ENCODE peak calls at places on chromosomes 16 and 17, in eight cellular contexts. S is endothelial cell of umbilical vein, V is AG04450, N is coronary artery, O is B cell, R is cardiac fibroblast, P is thoracic aorta, U is mesothelial cell of epicardium. X is an unnamed sample.

GRCh38 chr17:752620-753219 is 656 bp upstream of the GEMIN4 start:
- DNase-seq in S (peak; percentile 77), V (peak; percentile 20), N (no peak), O (no peak), R (peak; percentile 87), P (peak; percentile 46), U (no peak), X (no peak)

GRCh38 chr17:33106525-33107162 is 115.0 kb downstream of the SPACA3 start:
- DNase-seq in S (no peak), V (no peak), N (no peak), O (no peak), R (no peak), P (no peak), U (no peak), X (no peak)

GRCh38 chr17:20120835-20121234 is 111.7 kb downstream of the SPECC1 start:
- DNase-seq in S (no peak), V (no peak), N (no peak), O (no peak), R (no peak), P (no peak), U (no peak), X (no peak)

GRCh38 chr16:10647721-10648296 is 46.9 kb downstream of the TEKT5 start:
- DNase-seq in S (no peak), V (no peak), N (no peak), O (no peak), R (no peak), P (no peak), U (no peak), X (no peak)

GRCh38 chr17:81249233-81250040 is 10.3 kb downstream of the NDUFAF8 start:
- DNase-seq in S (no peak), V (no peak), N (no peak), O (no peak), R (peak; percentile 19), P (no peak), U (no peak), X (no peak)

GRCh38 chr17:80414508-80414802 is 512 bp upstream of the ENDOV start:
- DNase-seq in S (peak; percentile 45), V (no peak), N (no peak), O (no peak), R (no peak), P (no peak), U (no peak), X (no peak)

GRCh38 chr17:633641-634091 is 81.0 kb downstream of the VPS53 start:
- DNase-seq in S (peak; percentile 78), V (no peak), N (peak; percentile 70), O (no peak), R (peak; percentile 78), P (no peak), U (no peak), X (no peak)

GRCh38 chr17:78164748-78165607 is 3.4 kb upstream of the SYNGR2 start:
- DNase-seq in S (no peak), V (no peak), N (no peak), O (no peak), R (no peak), P (no peak), U (no peak), X (no peak)

GRCh38 chr17:39671651-39672521 is 3.6 kb downstream of the PNMT start:
- DNase-seq in S (peak; percentile 40), V (no peak), N (no peak), O (no peak), R (peak; percentile 50), P (no peak), U (no peak), X (no peak)

GRCh38 chr16:12239226-12239625 is 262.7 kb downstream of the SNX29 start:
- DNase-seq in S (no peak), V (no peak), N (no peak), O (no peak), R (no peak), P (no peak), U (no peak), X (no peak)

GRCh38 chr16:21226749-21227148 is 6.8 kb upstream of the ANKS4B start:
- DNase-seq in S (no peak), V (no peak), N (no peak), O (no peak), R (no peak), P (no peak), U (no peak), X (no peak)

GRCh38 chr16:11105038-11105903 is 150.7 kb downstream of the SOCS1 start:
- DNase-seq in S (peak; percentile 56), V (peak; percentile 87), N (no peak), O (peak; percentile 65), R (peak; percentile 96), P (no peak), U (no peak), X (peak; percentile 72)

GRCh38 chr17:77508047-77508715 is 367.4 kb downstream of the SEC14L1 start:
- DNase-seq in S (no peak), V (no peak), N (peak; percentile 33), O (no peak), R (no peak), P (no peak), U (no peak), X (no peak)

GRCh38 chr17:77286641-77287431 is 146.1 kb downstream of the SEC14L1 start:
- DNase-seq in S (no peak), V (no peak), N (no peak), O (no peak), R (peak; percentile 97), P (no peak), U (no peak), X (no peak)

GRCh38 chr17:50675190-50675589 is 32.5 kb downstream of the ANKRD40 start:
- DNase-seq in S (no peak), V (no peak), N (no peak), O (no peak), R (no peak), P (no peak), U (no peak), X (no peak)

GRCh38 chr16:23510154-23510914 is at the start of gene GGA2:
- DNase-seq in S (peak; percentile 91), V (no peak), N (peak; percentile 93), O (peak; percentile 91), R (peak; percentile 87), P (peak; percentile 35), U (peak; percentile 73), X (no peak)

DNA sequence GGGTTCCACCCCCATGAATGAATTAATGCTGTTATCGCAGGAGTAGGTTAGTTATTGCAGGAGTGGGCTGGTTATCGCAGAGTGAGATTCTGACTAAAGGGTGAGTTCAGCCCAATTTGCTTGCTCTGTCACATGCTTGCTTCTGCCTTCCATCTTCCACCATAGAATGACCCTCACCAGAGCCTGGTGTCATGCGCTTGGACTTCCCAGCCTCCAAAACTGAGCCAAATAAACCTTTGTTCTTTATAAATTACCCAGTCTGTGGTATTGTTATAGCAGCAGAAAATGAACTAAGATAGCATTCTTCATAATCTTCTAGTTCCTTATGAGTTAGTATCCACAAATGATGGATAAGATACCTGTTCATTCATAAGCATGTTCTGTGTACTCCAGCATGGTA is 235.1 kb upstream of the TBX2 start:
- DNase-seq in S (no peak), V (no peak), N (no peak), O (no peak), R (no peak), P (no peak), U (no peak), X (no peak)
- TF ChIP-seq CTCF in S (no peak), V (no peak), N (no peak), O (no peak), R (no peak), P (no peak), U (no peak), X (no peak)

GRCh38 chr17:11269210-11269609 is 28.2 kb downstream of the SHISA6 start:
- DNase-seq in S (no peak), V (no peak), N (peak; percentile 59), O (no peak), R (no peak), P (no peak), U (no peak), X (no peak)

GRCh38 chr17:11268176-11268575 is 27.2 kb downstream of the SHISA6 start:
- DNase-seq in S (no peak), V (no peak), N (peak; percentile 55), O (no peak), R (no peak), P (no peak), U (no peak), X (no peak)

DNA sequence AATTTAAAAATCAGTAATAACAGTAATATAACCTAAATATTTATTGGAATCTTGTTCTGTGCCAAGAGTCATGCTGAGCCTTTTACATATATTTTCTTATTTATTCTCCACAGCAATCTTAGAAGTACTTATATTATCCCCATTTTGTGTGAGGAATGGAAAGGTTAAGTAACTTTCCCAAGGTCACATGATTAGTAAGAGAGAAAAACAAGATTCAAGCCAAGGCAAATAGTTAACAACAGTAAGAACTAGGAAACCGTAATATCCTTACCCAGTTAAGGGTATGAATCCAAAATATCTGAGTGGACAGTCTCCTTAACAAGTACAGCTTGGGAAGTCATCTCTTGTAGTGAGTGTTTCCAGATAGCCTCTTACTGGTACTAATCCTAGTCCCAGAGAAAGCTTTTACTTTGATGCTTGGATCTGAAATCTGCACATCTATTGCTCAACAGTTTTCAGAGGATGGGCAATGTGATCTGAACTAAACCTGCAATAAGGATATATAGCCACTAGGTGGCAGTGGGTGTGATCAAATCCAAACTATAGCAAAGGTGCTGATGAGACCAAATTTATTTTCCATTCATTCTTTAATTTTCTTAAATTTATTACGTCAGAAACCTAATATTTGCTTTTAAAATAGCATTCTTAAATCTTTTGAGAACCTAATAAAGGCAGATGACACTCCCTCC is 23.3 kb downstream of the SHISA6 start:
- DNase-seq in S (no peak), V (no peak), N (no peak), O (no peak), R (no peak), P (no peak), U (no peak), X (no peak)
- TF ChIP-seq CTCF in S (no peak), V (no peak), N (no peak), O (peak; percentile 13), R (peak; percentile 17), P (no peak), U (peak; percentile 57), X (peak; percentile 30)

GRCh38 chr17:75012320-75013076 is at the start of gene MRPL58:
- DNase-seq in S (peak; percentile 81), V (peak; percentile 72), N (peak; percentile 89), O (peak; percentile 90), R (peak; percentile 91), P (peak; percentile 26), U (peak; percentile 68), X (peak; percentile 57)
- TF ChIP-seq CTCF in S (peak; percentile 40), V (peak; percentile 62), N (peak; percentile 28), O (peak; percentile 73), R (peak; percentile 78), P (peak; percentile 69), U (peak; percentile 40), X (peak; percentile 41)

GRCh38 chr16:51814617-51815016 is 663.5 kb upstream of the SALL1 start:
- DNase-seq in S (no peak), V (no peak), N (no peak), O (no peak), R (no peak), P (no peak), U (no peak), X (no peak)

GRCh38 chr16:51816929-51817328 is 665.9 kb upstream of the SALL1 start:
- DNase-seq in S (no peak), V (no peak), N (no peak), O (no peak), R (peak; percentile 6), P (no peak), U (no peak), X (no peak)

GRCh38 chr16:51812945-51813344 is 661.9 kb upstream of the SALL1 start:
- DNase-seq in S (no peak), V (no peak), N (no peak), O (no peak), R (no peak), P (no peak), U (no peak), X (no peak)

GRCh38 chr16:51815527-51815926 is 664.5 kb upstream of the SALL1 start:
- DNase-seq in S (no peak), V (no peak), N (no peak), O (no peak), R (no peak), P (no peak), U (no peak), X (no peak)

GRCh38 chr16:51813609-51814008 is 662.5 kb upstream of the SALL1 start:
- DNase-seq in S (no peak), V (no peak), N (no peak), O (no peak), R (no peak), P (no peak), U (no peak), X (no peak)
- TF ChIP-seq CTCF in S (no peak), V (peak; percentile 19), N (no peak), O (no peak), R (no peak), P (no peak), U (no peak), X (no peak)

X was measured in GM12864.